ENCODE peak calls at places on chromosomes 3 and 15, in five cellular contexts. One of them, this sample, is unnamed.

GRCh38 chr15:39127151-39127815 is 453.6 kb upstream of the THBS1 start:
- DNase-seq in CD14-positive monocyte: no peak
- DNase-seq in stimulated activated CD4-positive, alpha-beta T cell treated with anti-CD3 and anti-CD28 coated beads, Interleukin-12 subunit alpha, Interleukin-12 subunit beta, amount 100 ng/mL, for 4 hours: no peak
- DNase-seq in Daoy: peak
- DNase-seq in NCI-H69: no peak
- DNase-seq in this sample: no peak

GRCh38 chr3:120470870-120471269 is 20.1 kb upstream of the FSTL1 start:
- DNase-seq in NCI-H69: no peak
- DNase-seq in CD14-positive monocyte: no peak
- DNase-seq in Daoy: no peak
- DNase-seq in stimulated activated CD4-positive, alpha-beta T cell treated with anti-CD3 and anti-CD28 coated beads, Interleukin-12 subunit alpha, Interleukin-12 subunit beta, amount 100 ng/mL, for 4 hours: no peak
- DNase-seq in this sample: no peak

GRCh38 chr15:36882487-36883108 is 217.8 kb downstream of the MEIS2 start:
- DNase-seq in Daoy: peak
- DNase-seq in NCI-H69: no peak
- DNase-seq in CD14-positive monocyte: no peak
- DNase-seq in stimulated activated CD4-positive, alpha-beta T cell treated with anti-CD3 and anti-CD28 coated beads, Interleukin-12 subunit alpha, Interleukin-12 subunit beta, amount 100 ng/mL, for 4 hours: no peak
- DNase-seq in this sample: no peak

GRCh38 chr3:195041871-195042740 is 228.9 kb downstream of the XXYLT1 start:
- DNase-seq in NCI-H69: no peak
- DNase-seq in Daoy: no peak
- DNase-seq in stimulated activated CD4-positive, alpha-beta T cell treated with anti-CD3 and anti-CD28 coated beads, Interleukin-12 subunit alpha, Interleukin-12 subunit beta, amount 100 ng/mL, for 4 hours: no peak
- DNase-seq in CD14-positive monocyte: no peak
- DNase-seq in this sample: no peak

GRCh38 chr3:114675104-114675503 is 381.3 kb downstream of the TIGIT start:
- DNase-seq in Daoy: no peak
- DNase-seq in stimulated activated CD4-positive, alpha-beta T cell treated with anti-CD3 and anti-CD28 coated beads, Interleukin-12 subunit alpha, Interleukin-12 subunit beta, amount 100 ng/mL, for 4 hours: no peak
- DNase-seq in CD14-positive monocyte: no peak
- DNase-seq in NCI-H69: no peak
- DNase-seq in this sample: no peak

GRCh38 chr3:14520149-14520548 is 20.0 kb downstream of the GRIP2 start:
- DNase-seq in stimulated activated CD4-positive, alpha-beta T cell treated with anti-CD3 and anti-CD28 coated beads, Interleukin-12 subunit alpha, Interleukin-12 subunit beta, amount 100 ng/mL, for 4 hours: no peak
- DNase-seq in NCI-H69: no peak
- DNase-seq in Daoy: no peak
- DNase-seq in CD14-positive monocyte: no peak
- DNase-seq in this sample: no peak

GRCh38 chr15:99014803-99015676 is 7.4 kb upstream of the PGPEP1L start:
- DNase-seq in NCI-H69: peak
- DNase-seq in stimulated activated CD4-positive, alpha-beta T cell treated with anti-CD3 and anti-CD28 coated beads, Interleukin-12 subunit alpha, Interleukin-12 subunit beta, amount 100 ng/mL, for 4 hours: peak
- DNase-seq in CD14-positive monocyte: no peak
- DNase-seq in Daoy: peak
- DNase-seq in this sample: peak

GRCh38 chr3:37902674-37903073 is 41.0 kb downstream of the CTDSPL start:
- DNase-seq in Daoy: no peak
- DNase-seq in NCI-H69: no peak
- DNase-seq in CD14-positive monocyte: no peak
- DNase-seq in stimulated activated CD4-positive, alpha-beta T cell treated with anti-CD3 and anti-CD28 coated beads, Interleukin-12 subunit alpha, Interleukin-12 subunit beta, amount 100 ng/mL, for 4 hours: no peak
- DNase-seq in this sample: no peak

GRCh38 chr3:171804618-171805389 is 5.5 kb downstream of the PLD1 start:
- DNase-seq in Daoy: no peak
- DNase-seq in CD14-positive monocyte: no peak
- DNase-seq in NCI-H69: no peak
- DNase-seq in stimulated activated CD4-positive, alpha-beta T cell treated with anti-CD3 and anti-CD28 coated beads, Interleukin-12 subunit alpha, Interleukin-12 subunit beta, amount 100 ng/mL, for 4 hours: no peak
- DNase-seq in this sample: no peak

GRCh38 chr15:76342382-76343201 is 6.0 kb downstream of the ISL2 start:
- DNase-seq in Daoy: no peak
- DNase-seq in NCI-H69: no peak
- DNase-seq in stimulated activated CD4-positive, alpha-beta T cell treated with anti-CD3 and anti-CD28 coated beads, Interleukin-12 subunit alpha, Interleukin-12 subunit beta, amount 100 ng/mL, for 4 hours: no peak
- DNase-seq in CD14-positive monocyte: no peak
- DNase-seq in this sample: peak

GRCh38 chr15:57183614-57184344 is 192.5 kb upstream of the CGNL1 start:
- DNase-seq in Daoy: no peak
- DNase-seq in stimulated activated CD4-positive, alpha-beta T cell treated with anti-CD3 and anti-CD28 coated beads, Interleukin-12 subunit alpha, Interleukin-12 subunit beta, amount 100 ng/mL, for 4 hours: no peak
- DNase-seq in CD14-positive monocyte: no peak
- DNase-seq in NCI-H69: no peak
- DNase-seq in this sample: no peak

GRCh38 chr3:49724586-49724985 is 835 bp upstream of the GMPPB start:
- DNase-seq in stimulated activated CD4-positive, alpha-beta T cell treated with anti-CD3 and anti-CD28 coated beads, Interleukin-12 subunit alpha, Interleukin-12 subunit beta, amount 100 ng/mL, for 4 hours: no peak
- DNase-seq in CD14-positive monocyte: no peak
- DNase-seq in NCI-H69: no peak
- DNase-seq in Daoy: no peak
- DNase-seq in this sample: no peak

GRCh38 chr3:50550079-50550736 is 17.3 kb downstream of the C3orf18 start:
- DNase-seq in CD14-positive monocyte: no peak
- DNase-seq in Daoy: peak
- DNase-seq in stimulated activated CD4-positive, alpha-beta T cell treated with anti-CD3 and anti-CD28 coated beads, Interleukin-12 subunit alpha, Interleukin-12 subunit beta, amount 100 ng/mL, for 4 hours: peak
- DNase-seq in NCI-H69: peak
- DNase-seq in this sample: peak

GRCh38 chr3:182784542-182784941 is 8.8 kb upstream of the ATP11B start:
- DNase-seq in NCI-H69: no peak
- DNase-seq in stimulated activated CD4-positive, alpha-beta T cell treated with anti-CD3 and anti-CD28 coated beads, Interleukin-12 subunit alpha, Interleukin-12 subunit beta, amount 100 ng/mL, for 4 hours: no peak
- DNase-seq in Daoy: no peak
- DNase-seq in CD14-positive monocyte: no peak
- DNase-seq in this sample: no peak

GRCh38 chr3:65597225-65597951 is 441.3 kb downstream of the MAGI1 start:
- DNase-seq in CD14-positive monocyte: no peak
- DNase-seq in stimulated activated CD4-positive, alpha-beta T cell treated with anti-CD3 and anti-CD28 coated beads, Interleukin-12 subunit alpha, Interleukin-12 subunit beta, amount 100 ng/mL, for 4 hours: no peak
- DNase-seq in Daoy: peak
- DNase-seq in NCI-H69: peak
- DNase-seq in this sample: peak

GRCh38 chr3:189530822-189531221 is 100.4 kb upstream of the TP63 start:
- DNase-seq in stimulated activated CD4-positive, alpha-beta T cell treated with anti-CD3 and anti-CD28 coated beads, Interleukin-12 subunit alpha, Interleukin-12 subunit beta, amount 100 ng/mL, for 4 hours: no peak
- DNase-seq in CD14-positive monocyte: no peak
- DNase-seq in NCI-H69: no peak
- DNase-seq in Daoy: peak
- DNase-seq in this sample: no peak

GRCh38 chr3:147940846-147941245 is 531.7 kb downstream of the ZIC1 start:
- DNase-seq in CD14-positive monocyte: no peak
- DNase-seq in Daoy: no peak
- DNase-seq in NCI-H69: no peak
- DNase-seq in stimulated activated CD4-positive, alpha-beta T cell treated with anti-CD3 and anti-CD28 coated beads, Interleukin-12 subunit alpha, Interleukin-12 subunit beta, amount 100 ng/mL, for 4 hours: no peak
- DNase-seq in this sample: no peak

GRCh38 chr3:147589016-147589415 is 179.9 kb downstream of the ZIC1 start:
- DNase-seq in CD14-positive monocyte: no peak
- DNase-seq in Daoy: no peak
- DNase-seq in NCI-H69: no peak
- DNase-seq in stimulated activated CD4-positive, alpha-beta T cell treated with anti-CD3 and anti-CD28 coated beads, Interleukin-12 subunit alpha, Interleukin-12 subunit beta, amount 100 ng/mL, for 4 hours: no peak
- DNase-seq in this sample: no peak

GRCh38 chr3:124832782-124833709 is 54.1 kb downstream of the ITGB5 start:
- DNase-seq in CD14-positive monocyte: no peak
- DNase-seq in Daoy: peak
- DNase-seq in stimulated activated CD4-positive, alpha-beta T cell treated with anti-CD3 and anti-CD28 coated beads, Interleukin-12 subunit alpha, Interleukin-12 subunit beta, amount 100 ng/mL, for 4 hours: no peak
- DNase-seq in NCI-H69: no peak
- DNase-seq in this sample: no peak

GRCh38 chr15:67149859-67150824 is 84.7 kb downstream of the SMAD3 start:
- DNase-seq in NCI-H69: peak
- DNase-seq in Daoy: peak
- DNase-seq in CD14-positive monocyte: peak
- DNase-seq in stimulated activated CD4-positive, alpha-beta T cell treated with anti-CD3 and anti-CD28 coated beads, Interleukin-12 subunit alpha, Interleukin-12 subunit beta, amount 100 ng/mL, for 4 hours: peak
- DNase-seq in this sample: no peak

GRCh38 chr15:82572986-82573385 is 32.7 kb upstream of the RPS17 start:
- DNase-seq in Daoy: no peak
- DNase-seq in stimulated activated CD4-positive, alpha-beta T cell treated with anti-CD3 and anti-CD28 coated beads, Interleukin-12 subunit alpha, Interleukin-12 subunit beta, amount 100 ng/mL, for 4 hours: no peak
- DNase-seq in CD14-positive monocyte: no peak
- DNase-seq in NCI-H69: no peak
- DNase-seq in this sample: no peak

GRCh38 chr3:185341616-185342457 is 21.1 kb upstream of the MAP3K13 start:
- DNase-seq in NCI-H69: no peak
- DNase-seq in CD14-positive monocyte: no peak
- DNase-seq in Daoy: no peak
- DNase-seq in stimulated activated CD4-positive, alpha-beta T cell treated with anti-CD3 and anti-CD28 coated beads, Interleukin-12 subunit alpha, Interleukin-12 subunit beta, amount 100 ng/mL, for 4 hours: no peak
- DNase-seq in this sample: no peak

GRCh38 chr3:32421991-32422859 is 30.6 kb downstream of the CMTM7 start:
- DNase-seq in CD14-positive monocyte: peak
- DNase-seq in NCI-H69: peak
- DNase-seq in Daoy: peak
- DNase-seq in stimulated activated CD4-positive, alpha-beta T cell treated with anti-CD3 and anti-CD28 coated beads, Interleukin-12 subunit alpha, Interleukin-12 subunit beta, amount 100 ng/mL, for 4 hours: no peak
- DNase-seq in this sample: no peak

GRCh38 chr15:85615930-85616329 is 178.8 kb downstream of the KLHL25 start:
- DNase-seq in CD14-positive monocyte: no peak
- DNase-seq in stimulated activated CD4-positive, alpha-beta T cell treated with anti-CD3 and anti-CD28 coated beads, Interleukin-12 subunit alpha, Interleukin-12 subunit beta, amount 100 ng/mL, for 4 hours: no peak
- DNase-seq in Daoy: no peak
- DNase-seq in NCI-H69: peak
- DNase-seq in this sample: no peak

GRCh38 chr3:155286745-155287144 is 6.7 kb downstream of the STRIT1 start:
- DNase-seq in CD14-positive monocyte: no peak
- DNase-seq in NCI-H69: no peak
- DNase-seq in stimulated activated CD4-positive, alpha-beta T cell treated with anti-CD3 and anti-CD28 coated beads, Interleukin-12 subunit alpha, Interleukin-12 subunit beta, amount 100 ng/mL, for 4 hours: no peak
- DNase-seq in Daoy: no peak
- DNase-seq in this sample: no peak

GRCh38 chr3:53804697-53805462 is 41.3 kb downstream of the CHDH start:
- DNase-seq in CD14-positive monocyte: no peak
- DNase-seq in stimulated activated CD4-positive, alpha-beta T cell treated with anti-CD3 and anti-CD28 coated beads, Interleukin-12 subunit alpha, Interleukin-12 subunit beta, amount 100 ng/mL, for 4 hours: no peak
- DNase-seq in NCI-H69: no peak
- DNase-seq in Daoy: peak
- DNase-seq in this sample: no peak

GRCh38 chr3:127820871-127821853 is 1.2 kb downstream of the MGLL start:
- DNase-seq in NCI-H69: peak
- DNase-seq in stimulated activated CD4-positive, alpha-beta T cell treated with anti-CD3 and anti-CD28 coated beads, Interleukin-12 subunit alpha, Interleukin-12 subunit beta, amount 100 ng/mL, for 4 hours: no peak
- DNase-seq in CD14-positive monocyte: peak
- DNase-seq in Daoy: peak
- DNase-seq in this sample: no peak

GRCh38 chr3:69683076-69683806 is 56.0 kb upstream of the MITF start:
- DNase-seq in Daoy: no peak
- DNase-seq in stimulated activated CD4-positive, alpha-beta T cell treated with anti-CD3 and anti-CD28 coated beads, Interleukin-12 subunit alpha, Interleukin-12 subunit beta, amount 100 ng/mL, for 4 hours: no peak
- DNase-seq in NCI-H69: peak
- DNase-seq in CD14-positive monocyte: no peak
- DNase-seq in this sample: no peak

GRCh38 chr15:41727143-41727542 is 47.1 kb upstream of the MAPKBP1 start:
- DNase-seq in CD14-positive monocyte: no peak
- DNase-seq in NCI-H69: no peak
- DNase-seq in Daoy: no peak
- DNase-seq in stimulated activated CD4-positive, alpha-beta T cell treated with anti-CD3 and anti-CD28 coated beads, Interleukin-12 subunit alpha, Interleukin-12 subunit beta, amount 100 ng/mL, for 4 hours: no peak
- DNase-seq in this sample: no peak

GRCh38 chr3:187739561-187740445 is 5.5 kb downstream of the BCL6 start:
- DNase-seq in Daoy: peak
- DNase-seq in CD14-positive monocyte: peak
- DNase-seq in NCI-H69: peak
- DNase-seq in stimulated activated CD4-positive, alpha-beta T cell treated with anti-CD3 and anti-CD28 coated beads, Interleukin-12 subunit alpha, Interleukin-12 subunit beta, amount 100 ng/mL, for 4 hours: peak
- DNase-seq in this sample: peak

GRCh38 chr3:38649500-38650247 is at the start of gene SCN5A:
- DNase-seq in stimulated activated CD4-positive, alpha-beta T cell treated with anti-CD3 and anti-CD28 coated beads, Interleukin-12 subunit alpha, Interleukin-12 subunit beta, amount 100 ng/mL, for 4 hours: peak
- DNase-seq in NCI-H69: peak
- DNase-seq in Daoy: peak
- DNase-seq in CD14-positive monocyte: no peak
- DNase-seq in this sample: no peak

GRCh38 chr15:90004252-90004651 is 3.1 kb downstream of the ZNF710 start:
- DNase-seq in CD14-positive monocyte: no peak
- DNase-seq in Daoy: no peak
- DNase-seq in stimulated activated CD4-positive, alpha-beta T cell treated with anti-CD3 and anti-CD28 coated beads, Interleukin-12 subunit alpha, Interleukin-12 subunit beta, amount 100 ng/mL, for 4 hours: no peak
- DNase-seq in NCI-H69: no peak
- DNase-seq in this sample: no peak

GRCh38 chr3:37986479-37987314 is 3.9 kb upstream of the VILL start:
- DNase-seq in stimulated activated CD4-positive, alpha-beta T cell treated with anti-CD3 and anti-CD28 coated beads, Interleukin-12 subunit alpha, Interleukin-12 subunit beta, amount 100 ng/mL, for 4 hours: no peak
- DNase-seq in CD14-positive monocyte: no peak
- DNase-seq in NCI-H69: peak
- DNase-seq in Daoy: no peak
- DNase-seq in this sample: no peak

GRCh38 chr3:17664923-17665322 is 77.5 kb downstream of the TBC1D5 start:
- DNase-seq in NCI-H69: no peak
- DNase-seq in stimulated activated CD4-positive, alpha-beta T cell treated with anti-CD3 and anti-CD28 coated beads, Interleukin-12 subunit alpha, Interleukin-12 subunit beta, amount 100 ng/mL, for 4 hours: no peak
- DNase-seq in Daoy: no peak
- DNase-seq in CD14-positive monocyte: no peak
- DNase-seq in this sample: no peak

GRCh38 chr3:140910860-140911259 is 30.8 kb upstream of the SLC25A36 start:
- DNase-seq in Daoy: peak
- DNase-seq in NCI-H69: peak
- DNase-seq in stimulated activated CD4-positive, alpha-beta T cell treated with anti-CD3 and anti-CD28 coated beads, Interleukin-12 subunit alpha, Interleukin-12 subunit beta, amount 100 ng/mL, for 4 hours: no peak
- DNase-seq in CD14-positive monocyte: no peak
- DNase-seq in this sample: no peak

GRCh38 chr3:114624676-114625181 is 330.9 kb downstream of the TIGIT start:
- DNase-seq in CD14-positive monocyte: no peak
- DNase-seq in NCI-H69: peak
- DNase-seq in stimulated activated CD4-positive, alpha-beta T cell treated with anti-CD3 and anti-CD28 coated beads, Interleukin-12 subunit alpha, Interleukin-12 subunit beta, amount 100 ng/mL, for 4 hours: no peak
- DNase-seq in Daoy: peak
- DNase-seq in this sample: peak